ENCODE peak calls at places on chromosome 11, in four cellular contexts. One of them, this sample, is unnamed.

GRCh38 chr11:48005878-48006277 is 25.5 kb downstream of the PTPRJ start:
- DNase-seq in A172: no peak
- DNase-seq in amniotic epithelial cell: no peak
- DNase-seq in activated gamma-delta T cell treated with anti-CD3 and anti-CD28 coated beads, Interleukin-2, amount 50 U/mL, for 16 hours: no peak
- DNase-seq in this sample: peak

GRCh38 chr11:7551571-7551970 is 37.8 kb downstream of the PPFIBP2 start:
- DNase-seq in A172: no peak
- DNase-seq in amniotic epithelial cell: peak
- DNase-seq in activated gamma-delta T cell treated with anti-CD3 and anti-CD28 coated beads, Interleukin-2, amount 50 U/mL, for 16 hours: no peak
- DNase-seq in this sample: no peak

GRCh38 chr11:17767301-17767885 is 32.8 kb downstream of the KCNC1 start:
- DNase-seq in A172: no peak
- DNase-seq in amniotic epithelial cell: no peak
- DNase-seq in activated gamma-delta T cell treated with anti-CD3 and anti-CD28 coated beads, Interleukin-2, amount 50 U/mL, for 16 hours: no peak
- DNase-seq in this sample: no peak

GRCh38 chr11:2462986-2463765 is 18.4 kb downstream of the KCNQ1 start:
- DNase-seq in activated gamma-delta T cell treated with anti-CD3 and anti-CD28 coated beads, Interleukin-2, amount 50 U/mL, for 16 hours: no peak
- DNase-seq in amniotic epithelial cell: no peak
- DNase-seq in A172: peak
- DNase-seq in this sample: no peak

GRCh38 chr11:119607726-119608125 is 121.3 kb downstream of the NECTIN1 start:
- DNase-seq in amniotic epithelial cell: no peak
- DNase-seq in A172: no peak
- DNase-seq in activated gamma-delta T cell treated with anti-CD3 and anti-CD28 coated beads, Interleukin-2, amount 50 U/mL, for 16 hours: no peak
- DNase-seq in this sample: no peak

GRCh38 chr11:132088551-132088950 is 718.1 kb downstream of the NTM start:
- DNase-seq in A172: no peak
- DNase-seq in amniotic epithelial cell: no peak
- DNase-seq in activated gamma-delta T cell treated with anti-CD3 and anti-CD28 coated beads, Interleukin-2, amount 50 U/mL, for 16 hours: no peak
- DNase-seq in this sample: no peak

GRCh38 chr11:27972432-27973170 is 135.4 kb downstream of the KIF18A start:
- DNase-seq in activated gamma-delta T cell treated with anti-CD3 and anti-CD28 coated beads, Interleukin-2, amount 50 U/mL, for 16 hours: no peak
- DNase-seq in amniotic epithelial cell: peak
- DNase-seq in A172: peak
- DNase-seq in this sample: no peak

GRCh38 chr11:107017433-107018227 is 646 bp downstream of the GUCY1A2 start:
- DNase-seq in A172: peak
- DNase-seq in amniotic epithelial cell: no peak
- DNase-seq in activated gamma-delta T cell treated with anti-CD3 and anti-CD28 coated beads, Interleukin-2, amount 50 U/mL, for 16 hours: no peak
- DNase-seq in this sample: no peak

GRCh38 chr11:92740251-92740650 is 229.2 kb upstream of the MTNR1B start:
- DNase-seq in activated gamma-delta T cell treated with anti-CD3 and anti-CD28 coated beads, Interleukin-2, amount 50 U/mL, for 16 hours: no peak
- DNase-seq in amniotic epithelial cell: no peak
- DNase-seq in A172: no peak
- DNase-seq in this sample: no peak